ENCODE peak calls at places on chromosomes 4 and X, in four cellular contexts. A is epithelial cell of esophagus, L is colonic mucosa, Y is mammary epithelial cell. S is an unnamed sample.

GRCh38 chr4:24850669-24851068 is 55.3 kb downstream of the SOD3 start:
- DNase-seq in A (peak; percentile 79), Y (peak; percentile 67), L (no peak), S (no peak)

GRCh38 chrX:134622056-134622812 is 36.0 kb downstream of the PLAC1 start:
- DNase-seq in Y (peak; percentile 77), L (no peak), A (peak; percentile 78), S (no peak)

GRCh38 chr4:139223682-139224317 is 46.8 kb upstream of the ELF2 start:
- DNase-seq in A (peak; percentile 91), Y (peak; percentile 77), L (no peak), S (no peak)

GRCh38 chrX:145821898-145822567 is 4.4 kb downstream of the SLITRK2 start:
- DNase-seq in A (no peak), Y (no peak), L (no peak), S (no peak)

GRCh38 chrX:11899091-11899490 is 141.1 kb downstream of the MSL3 start:
- DNase-seq in Y (peak; percentile 82), A (peak; percentile 61), L (no peak), S (peak; percentile 17)

GRCh38 chr4:24984602-24985532 is 45.9 kb downstream of the LGI2 start:
- DNase-seq in L (no peak), A (no peak), Y (no peak), S (no peak)

GRCh38 chrX:111164728-111165127 is 68.7 kb downstream of the PAK3 start:
- DNase-seq in L (no peak), Y (no peak), A (peak; percentile 17), S (no peak)

GRCh38 chr4:177961709-177962380 is 519.6 kb upstream of the AGA start:
- DNase-seq in A (no peak), Y (no peak), L (no peak), S (no peak)

GRCh38 chr4:94480362-94480951 is 28.7 kb downstream of the PDLIM5 start:
- DNase-seq in A (no peak), Y (no peak), L (no peak), S (no peak)

GRCh38 chr4:8061145-8061544 is 97.5 kb downstream of the ABLIM2 start:
- DNase-seq in Y (no peak), A (no peak), L (no peak), S (no peak)

GRCh38 chrX:154097003-154097596 is 417 bp downstream of the MECP2 start:
- DNase-seq in L (peak; percentile 60), A (peak; percentile 36), Y (peak; percentile 40), S (no peak)

GRCh38 chrX:32933548-32933947 is 277.8 kb downstream of the DMD start:
- DNase-seq in A (no peak), L (no peak), Y (no peak), S (no peak)

GRCh38 chrX:132257116-132257515 is 37.9 kb upstream of the RAP2C start:
- DNase-seq in Y (no peak), L (no peak), A (no peak), S (no peak)

GRCh38 chrX:79592259-79592658 is 225.1 kb upstream of the ITM2A start:
- DNase-seq in A (no peak), L (no peak), Y (no peak), S (no peak)

GRCh38 chrX:8179653-8180052 is 8.6 kb upstream of the VCX2 start:
- DNase-seq in Y (no peak), A (peak; percentile 26), L (no peak), S (no peak)

GRCh38 chrX:136307471-136307870 is 6.7 kb downstream of the ADGRG4 start:
- DNase-seq in A (no peak), Y (no peak), L (no peak), S (no peak)

GRCh38 chr4:85474818-85475630 is at the start of gene ARHGAP24:
- DNase-seq in L (peak; percentile 87), Y (peak; percentile 93), A (peak; percentile 97), S (peak; percentile 55)

GRCh38 chr4:100189820-100190642 is at the start of gene DDIT4L:
- DNase-seq in A (peak; percentile 30), Y (peak; percentile 6), L (peak; percentile 37), S (no peak)

GRCh38 chrX:47570794-47571193 is 9.8 kb downstream of the ARAF start:
- DNase-seq in L (no peak), A (no peak), Y (no peak), S (no peak)

GRCh38 chr4:156633846-156634245 is 337.8 kb downstream of the PDGFC start:
- DNase-seq in A (no peak), L (no peak), Y (no peak), S (no peak)

GRCh38 chr4:181647396-181648107 is 595.6 kb upstream of the TENM3 start:
- DNase-seq in Y (peak; percentile 19), A (no peak), L (no peak), S (no peak)

GRCh38 chrX:47608130-47608810 is 11.4 kb downstream of the SYN1 start:
- DNase-seq in L (no peak), Y (no peak), A (no peak), S (no peak)

GRCh38 chr4:122364700-122365404 is 14.0 kb upstream of the ADAD1 start:
- DNase-seq in A (no peak), Y (no peak), L (peak; percentile 22), S (peak; percentile 6)

GRCh38 chr4:155722816-155723499 is 35.9 kb upstream of the GUCY1B1 start:
- DNase-seq in Y (peak; percentile 11), L (no peak), A (no peak), S (no peak)

GRCh38 chr4:179634862-179635261 is 2192.6 kb upstream of the AGA start:
- DNase-seq in A (no peak), L (no peak), Y (no peak), S (no peak)

GRCh38 chr4:129900430-129900953 is 804.5 kb downstream of the C4orf33 start:
- DNase-seq in L (no peak), A (no peak), Y (no peak), S (no peak)

GRCh38 chr4:143667461-143667860 is 33.0 kb downstream of the FREM3 start:
- DNase-seq in L (peak; percentile 24), Y (no peak), A (no peak), S (no peak)

GRCh38 chrX:72102760-72103159 is 29.0 kb downstream of the RTL5 start:
- DNase-seq in L (no peak), Y (no peak), A (no peak), S (no peak)

GRCh38 chr4:99352602-99353580 is at the start of gene ADH1C:
- DNase-seq in L (peak; percentile 71), A (no peak), Y (no peak), S (peak; percentile 69)

GRCh38 chr4:26260571-26260970 is 60.2 kb upstream of the RBPJ start:
- DNase-seq in L (no peak), Y (no peak), A (no peak), S (no peak)

GRCh38 chr4:46442963-46443362 is 53.0 kb upstream of the GABRA2 start:
- DNase-seq in A (peak; percentile 5), L (no peak), Y (peak; percentile 66), S (no peak)

GRCh38 chr4:95304898-95305297 is 243.9 kb downstream of the UNC5C start:
- DNase-seq in Y (peak; percentile 89), L (no peak), A (peak; percentile 56), S (no peak)

GRCh38 chr4:1222036-1222789 is 26.7 kb downstream of the CTBP1 start:
- DNase-seq in L (no peak), A (no peak), Y (no peak), S (no peak)

GRCh38 chr4:169115897-169116254 is 105.8 kb upstream of the CBR4 start:
- DNase-seq in Y (peak; percentile 100), L (peak; percentile 55), A (peak; percentile 99), S (no peak)
- TF ChIP-seq CTCF in Y (peak; percentile 61), L (no peak), A (peak; percentile 58), S (no peak)

DNA sequence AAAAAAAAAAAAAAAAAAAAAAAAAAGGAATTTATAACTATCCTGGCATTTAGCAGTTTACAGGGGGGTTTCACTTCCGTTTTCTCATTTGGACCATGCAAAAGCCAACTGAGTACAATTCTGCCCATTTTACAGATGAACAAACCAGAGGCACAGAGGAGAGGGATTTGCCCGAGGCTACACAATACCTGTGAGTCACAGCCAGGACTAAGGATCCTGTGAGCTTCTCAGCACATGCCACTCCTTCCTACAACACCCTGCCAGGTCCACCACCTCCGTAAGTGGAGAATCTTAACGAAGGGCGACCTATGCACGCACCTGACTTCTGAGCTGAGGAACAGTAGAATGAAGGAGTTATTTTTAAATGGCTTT is 75.4 kb upstream of the USP9X start:
- DNase-seq in A (no peak), L (no peak), Y (no peak), S (no peak)
- H3K4me3 ChIP-seq in A (peak overlapping the region; percentile 18), L (no peak overlapping the region), Y (peak overlapping the region; percentile 35), S (no peak overlapping the region)

DNA sequence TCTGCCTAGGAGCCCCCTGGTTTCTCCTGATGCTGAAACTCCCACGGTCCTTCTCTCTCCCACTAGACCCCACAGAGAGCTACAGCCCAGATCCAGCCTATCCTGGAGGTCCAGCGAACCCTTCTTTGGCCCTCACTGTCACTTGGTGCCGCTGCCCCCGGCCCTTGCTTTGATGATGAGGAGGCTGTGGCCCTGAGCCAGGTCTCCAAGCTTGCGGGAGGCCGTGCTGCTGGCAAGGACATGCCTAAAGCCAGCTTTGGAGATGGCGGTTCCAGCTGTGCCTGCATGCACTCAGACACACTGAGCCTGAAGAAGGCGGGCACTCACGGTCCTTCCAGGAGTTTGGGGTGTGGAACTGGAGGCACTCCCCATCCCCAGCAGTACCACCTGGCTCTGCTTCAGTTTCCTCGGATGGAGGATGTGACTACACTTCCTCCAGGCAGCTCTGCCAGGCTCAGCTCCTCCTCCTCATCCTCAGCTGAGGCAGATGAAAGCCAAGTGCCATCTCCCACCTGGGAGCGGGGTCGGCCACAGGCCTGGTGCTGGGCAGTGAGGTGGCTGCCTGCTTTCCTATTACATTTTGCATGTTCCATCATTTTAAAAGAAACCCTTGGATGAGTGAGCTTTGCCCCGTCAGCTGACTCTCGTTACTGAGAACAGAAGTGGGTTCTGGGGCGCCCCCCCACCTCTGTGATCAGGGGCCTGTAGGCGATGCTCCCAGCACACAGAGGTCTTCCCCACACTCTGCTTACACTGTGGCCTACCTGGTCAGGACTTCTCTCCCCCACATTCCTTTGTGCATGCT is 9.0 kb downstream of the TNIP2 start:
- DNase-seq in Y (no peak), L (no peak), A (no peak), S (no peak)
- TF ChIP-seq CTCF in Y (no peak), L (no peak), A (no peak), S (no peak)

GRCh38 chrX:39618178-39618577 is 479.6 kb downstream of the BCOR start:
- DNase-seq in A (no peak), Y (no peak), L (no peak), S (no peak)

GRCh38 chrX:39613997-39614679 is 483.6 kb downstream of the BCOR start:
- DNase-seq in A (no peak), L (no peak), Y (peak; percentile 50), S (no peak)

GRCh38 chrX:39614680-39614998 is 483.1 kb downstream of the BCOR start:
- DNase-seq in A (no peak), L (no peak), Y (no peak), S (no peak)

GRCh38 chrX:39613508-39613921 is 484.2 kb downstream of the BCOR start:
- DNase-seq in L (peak; percentile 46), A (no peak), Y (peak; percentile 18), S (no peak)

DNA sequence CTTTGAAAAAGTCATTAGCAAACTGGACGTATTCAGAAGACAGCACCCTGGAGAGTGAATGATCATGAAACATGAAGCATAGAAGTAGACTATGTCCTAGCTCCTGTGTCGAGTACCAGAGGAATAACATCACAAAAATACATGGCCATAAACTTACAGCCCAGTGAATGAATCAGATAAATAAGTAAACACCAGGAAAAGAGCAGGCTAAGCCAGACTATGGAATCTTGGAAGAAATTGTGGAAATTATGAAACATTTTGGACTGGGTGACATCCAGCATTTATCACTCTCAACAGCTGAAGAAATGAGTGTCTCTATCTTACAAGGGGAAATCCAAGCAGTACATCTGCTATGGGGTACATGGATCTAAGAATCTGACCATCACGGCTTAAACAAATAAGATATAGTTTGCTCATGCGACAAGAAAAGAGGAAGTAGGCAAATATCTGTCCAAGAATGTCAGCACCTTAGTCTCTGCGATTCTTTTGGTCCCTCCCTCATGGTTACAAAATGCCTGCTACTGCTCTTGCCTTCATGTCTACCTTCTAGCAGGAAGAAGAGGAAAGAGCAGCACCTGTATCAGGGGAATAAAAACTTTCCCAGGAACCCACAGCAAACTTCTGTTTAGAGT is 481.5 kb downstream of the BCOR start:
- DNase-seq in Y (no peak), A (no peak), L (no peak), S (no peak)
- H3K4me3 ChIP-seq in Y (no peak overlapping the region), A (no peak overlapping the region), L (no peak overlapping the region), S (no peak overlapping the region)